ENCODE peak calls at places on chromosome 11, in four cellular contexts. V, I, M and Q are unnamed samples. For H3K4me1, the result is how much of the 10 kb centered on the place peaks cover.

GRCh38 chr11:43578346-43579170 is 102.0 kb upstream of the HSD17B12 start:
- DNase-seq in M (no peak), I (peak), V (no peak), Q (no peak)

GRCh38 chr11:64073542-64073941 is 37.8 kb downstream of the FLRT1 start:
- DNase-seq in V (no peak), I (no peak), M (no peak), Q (no peak)

GRCh38 chr11:10641314-10642206 is 52.0 kb downstream of the IRAG1 start:
- DNase-seq in I (no peak), M (no peak), V (no peak), Q (no peak)

GRCh38 chr11:118142809-118143208 is 9.8 kb downstream of the SCN4B start:
- DNase-seq in I (no peak), M (no peak), V (peak), Q (no peak)

GRCh38 chr11:44936527-44936926 is 14.2 kb downstream of the TP53I11 start:
- DNase-seq in M (peak), I (peak), V (peak), Q (peak)

GRCh38 chr11:63870351-63871197 is 31.7 kb downstream of the MARK2 start:
- DNase-seq in I (no peak), M (no peak), V (no peak), Q (no peak)

GRCh38 chr11:79195209-79195608 is 245.6 kb downstream of the TENM4 start:
- DNase-seq in M (no peak), I (no peak), V (no peak), Q (no peak)

GRCh38 chr11:69500285-69501120 is 19.0 kb downstream of the LINC01488 start:
- DNase-seq in V (no peak), M (no peak), I (no peak), Q (no peak)

GRCh38 chr11:35458846-35459245 is 39.5 kb upstream of the SLC1A2 start:
- DNase-seq in M (no peak), V (no peak), I (no peak), Q (no peak)

GRCh38 chr11:3123316-3123715 is 41.8 kb downstream of the OSBPL5 start:
- DNase-seq in V (peak), M (peak), I (peak), Q (no peak)

GRCh38 chr11:79727221-79727620 is 286.4 kb upstream of the TENM4 start:
- DNase-seq in I (no peak), V (no peak), M (no peak), Q (no peak)

GRCh38 chr11:88535266-88535665 is 197.7 kb upstream of the CTSC start:
- DNase-seq in I (peak), V (no peak), M (no peak), Q (no peak)

GRCh38 chr11:92306966-92307504 is 82.4 kb downstream of the FAT3 start:
- DNase-seq in M (no peak), I (no peak), V (no peak), Q (no peak)

GRCh38 chr11:35794850-35795249 is 132.3 kb downstream of the TRIM44 start:
- DNase-seq in M (no peak), V (no peak), I (peak), Q (no peak)

GRCh38 chr11:837189-837989 is 4.6 kb downstream of the CD151 start:
- DNase-seq in I (no peak), M (no peak), V (no peak), Q (no peak)

GRCh38 chr11:86977441-86978050 is 22.4 kb upstream of the FZD4 start:
- DNase-seq in V (no peak), M (peak), I (no peak), Q (no peak)

GRCh38 chr11:102727890-102728289 is 3.1 kb upstream of the MMP8 start:
- DNase-seq in V (no peak), I (peak), M (no peak), Q (no peak)

GRCh38 chr11:29200776-29201574 is 815.9 kb downstream of the KCNA4 start:
- DNase-seq in M (no peak), V (no peak), I (no peak), Q (no peak)

GRCh38 chr11:60240661-60241060 is 2.3 kb downstream of the MS4A4E start:
- DNase-seq in M (no peak), V (no peak), I (no peak), Q (no peak)

GRCh38 chr11:90434858-90435257 is 212.0 kb upstream of the CHORDC1 start:
- DNase-seq in I (peak), M (no peak), V (no peak), Q (no peak)

GRCh38 chr11:12868315-12869073 is 140.6 kb upstream of the RASSF10 start:
- DNase-seq in V (no peak), I (peak), M (no peak), Q (no peak)

GRCh38 chr11:34358258-34358665 is 452 bp upstream of the ABTB2 start:
- DNase-seq in I (peak), M (peak), V (peak), Q (no peak)

GRCh38 chr11:61497876-61498275 is 10.7 kb upstream of the LRRC10B start:
- DNase-seq in M (peak), V (no peak), I (no peak), Q (no peak)

GRCh38 chr11:118791961-118792578 is 1.1 kb upstream of the DDX6 start:
- DNase-seq in M (no peak), I (no peak), V (peak), Q (peak)

GRCh38 chr11:36364551-36364950 is 68.5 kb downstream of the PRR5L start:
- DNase-seq in M (no peak), V (no peak), I (no peak), Q (no peak)

GRCh38 chr11:94636388-94636787 is 69.2 kb downstream of the PIWIL4 start:
- DNase-seq in I (no peak), M (no peak), V (no peak), Q (no peak)

GRCh38 chr11:45606514-45607024 is 58.9 kb downstream of the CHST1 start:
- DNase-seq in V (no peak), I (no peak), M (no peak), Q (no peak)

GRCh38 chr11:32960553-32961164 is 55.0 kb upstream of the DEPDC7 start:
- DNase-seq in M (no peak), I (peak), V (no peak), Q (no peak)

GRCh38 chr11:72002841-72003775 is 4.4 kb downstream of the IL18BP start:
- DNase-seq in V (no peak), M (no peak), I (no peak), Q (no peak)
- H3K27ac ChIP-seq in V (no peak), M (no peak), I (no peak), Q (no peak)

GRCh38 chr11:65290448-65291165 is 24.1 kb upstream of the CDC42EP2 start:
- DNase-seq in M (peak), V (peak), I (peak), Q (no peak)
- H3K4me1 ChIP-seq in M (under half), V (under half), I (under half), Q (under half)

GRCh38 chr11:46675949-46676348 is 24.5 kb downstream of the ARHGAP1 start:
- DNase-seq in I (no peak), V (no peak), M (peak), Q (no peak)
- H3K27ac ChIP-seq in I (peak), V (peak), M (peak), Q (no peak)

GRCh38 chr11:1933416-1934325 is 13.5 kb upstream of the MRPL23 start:
- DNase-seq in M (peak), V (peak), I (no peak), Q (no peak)
- H3K4me1 ChIP-seq in M (under half), V (under half), I (under half), Q (under half)

GRCh38 chr11:134039726-134040385 is 29.0 kb upstream of the JAM3 start:
- DNase-seq in M (no peak), V (no peak), I (no peak), Q (no peak)
- H3K27ac ChIP-seq in M (no peak), V (no peak), I (no peak), Q (no peak)

DNA sequence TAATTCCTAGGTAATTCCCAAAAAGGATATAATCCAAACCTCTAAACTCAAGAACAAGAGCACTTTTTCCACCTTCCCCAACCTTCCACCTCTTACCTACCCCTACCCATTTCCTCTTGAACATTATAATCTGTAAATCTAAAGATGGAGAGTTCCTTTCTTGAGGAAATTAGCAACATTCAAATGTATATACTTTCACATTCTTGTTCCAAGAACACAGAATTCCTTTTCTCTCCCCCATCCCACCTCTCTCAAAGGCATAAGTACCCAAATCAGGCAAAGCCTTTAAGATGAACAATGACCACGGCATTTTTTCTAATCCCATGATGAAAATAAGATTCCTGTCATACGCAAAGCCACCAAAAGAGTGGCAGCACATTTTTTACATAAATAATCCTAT is 18.3 kb downstream of the RRAS2 start:
- DNase-seq in V (no peak), M (no peak), I (no peak), Q (no peak)
- H3K4me1 ChIP-seq in V (under half), M (under half), I (under half), Q (under half)

GRCh38 chr11:72781063-72781312 is 12.9 kb downstream of the STARD10 start:
- DNase-seq in V (peak), I (no peak), M (no peak), Q (no peak)

GRCh38 chr11:72778535-72779494 is 15.0 kb downstream of the STARD10 start:
- DNase-seq in M (no peak), V (peak), I (no peak), Q (no peak)

GRCh38 chr11:72780291-72781062 is 13.4 kb downstream of the STARD10 start:
- DNase-seq in I (no peak), M (no peak), V (no peak), Q (no peak)

GRCh38 chr11:72777755-72778278 is 16.0 kb downstream of the STARD10 start:
- DNase-seq in M (peak), V (peak), I (no peak), Q (no peak)

DNA sequence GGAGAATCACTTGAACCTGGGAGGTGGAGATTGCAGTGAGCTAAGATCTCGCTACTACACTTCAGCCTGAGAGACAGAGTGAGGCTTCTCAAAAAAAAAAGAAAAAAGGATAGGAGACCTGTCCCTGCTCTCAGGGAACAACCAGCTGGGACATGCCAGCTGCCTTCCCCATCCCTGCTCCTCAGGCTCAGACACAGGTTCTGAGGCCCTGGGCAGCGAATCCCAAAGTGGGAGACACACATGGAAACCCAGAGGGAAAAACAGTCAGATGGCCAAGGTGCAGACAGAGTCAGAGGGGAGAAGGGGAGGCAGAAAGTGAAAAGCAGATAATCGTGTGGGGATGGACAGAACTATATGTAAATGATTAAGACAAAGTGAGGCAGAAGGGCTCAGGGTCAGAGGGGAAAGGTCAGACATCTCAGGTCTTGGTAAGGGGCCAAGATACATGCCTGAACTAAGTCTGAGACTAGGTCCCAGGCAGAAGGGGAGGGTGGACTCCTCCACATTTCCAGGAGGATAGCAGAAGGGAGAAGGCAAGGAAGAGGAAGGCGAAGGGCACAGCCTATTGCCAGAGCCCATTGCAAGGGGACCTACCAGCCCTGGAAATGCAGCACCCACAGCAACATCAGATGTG is 14.2 kb downstream of the STARD10 start:
- DNase-seq in V (no peak), M (no peak), I (no peak), Q (no peak)
- H3K27ac ChIP-seq in V (peak), M (no peak), I (no peak), Q (no peak)

GRCh38 chr11:27392715-27393114 is 29.7 kb upstream of the CCDC34 start:
- DNase-seq in V (no peak), I (peak), M (no peak), Q (no peak)
- H3K4me1 ChIP-seq in V (under half), I (under half), M (under half), Q (under half)

GRCh38 chr11:65425971-65426838 is 3.6 kb downstream of the NEAT1 start:
- DNase-seq in V (peak), I (peak), M (no peak), Q (no peak)

GRCh38 chr11:65423516-65424199 is 1.1 kb downstream of the NEAT1 start:
- DNase-seq in I (peak), V (peak), M (peak), Q (no peak)

GRCh38 chr11:65424200-65425104 is 1.9 kb downstream of the NEAT1 start:
- DNase-seq in V (peak), M (peak), I (peak), Q (peak)

GRCh38 chr11:65426839-65427690 is 4.5 kb downstream of the NEAT1 start:
- DNase-seq in V (peak), I (peak), M (peak), Q (peak)

DNA sequence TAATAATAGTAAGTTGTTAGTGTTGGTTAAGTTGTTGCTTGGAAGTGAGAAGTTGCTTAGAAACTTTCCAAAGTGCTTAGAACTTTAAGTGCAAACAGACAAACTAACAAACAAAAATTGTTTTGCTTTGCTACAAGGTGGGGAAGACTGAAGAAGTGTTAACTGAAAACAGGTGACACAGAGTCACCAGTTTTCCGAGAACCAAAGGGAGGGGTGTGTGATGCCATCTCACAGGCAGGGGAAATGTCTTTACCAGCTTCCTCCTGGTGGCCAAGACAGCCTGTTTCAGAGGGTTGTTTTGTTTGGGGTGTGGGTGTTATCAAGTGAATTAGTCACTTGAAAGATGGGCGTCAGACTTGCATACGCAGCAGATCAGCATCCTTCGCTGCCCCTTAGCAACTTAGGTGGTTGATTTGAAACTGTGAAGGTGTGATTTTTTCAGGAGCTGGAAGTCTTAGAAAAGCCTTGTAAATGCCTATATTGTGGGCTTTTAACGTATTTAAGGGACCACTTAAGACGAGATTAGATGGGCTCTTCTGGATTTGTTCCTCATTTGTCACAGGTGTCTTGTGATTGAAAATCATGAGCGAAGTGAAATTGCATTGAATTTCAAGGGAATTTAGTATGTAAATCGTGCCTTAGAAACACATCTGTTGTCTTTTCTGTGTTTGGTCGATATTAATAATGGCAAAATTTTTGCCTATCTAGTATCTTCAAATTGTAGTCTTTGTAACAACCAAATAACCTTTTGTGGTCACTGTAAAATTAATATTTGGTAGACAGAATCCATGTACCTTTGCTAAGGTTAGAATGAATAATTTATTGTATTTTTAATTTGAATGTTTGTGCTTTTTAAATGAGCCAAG is 2.7 kb downstream of the NEAT1 start:
- DNase-seq in I (peak), M (peak), V (peak), Q (peak)
- H3K27ac ChIP-seq in I (peak), M (peak), V (peak), Q (peak)